ENCODE peak calls at places on chromosomes 6 and 20, in ten cellular contexts. S is fibroblast of mammary gland, P is neural crest cell, J is fibroblast of the aortic adventitia, Q is thoracic aorta, Z is ascending aorta, X is AG04450, U is astrocyte, B is body of pancreas, R is nephron progenitor cell. W is an unnamed sample.

GRCh38 chr20:9018346-9018745 is 50.5 kb upstream of the PLCB4 start:
- DNase-seq in S (no peak), P (no peak), J (no peak), Q (no peak), Z (no peak), X (no peak), U (no peak), B (no peak), R (no peak), W (no peak)

GRCh38 chr6:157994126-157994795 is 12.6 kb downstream of the SYNJ2 start:
- DNase-seq in S (no peak), P (no peak), J (no peak), Q (no peak), Z (no peak), X (no peak), U (no peak), B (no peak), R (no peak), W (no peak)

GRCh38 chr6:134288538-134289203 is 29.2 kb downstream of the SGK1 start:
- DNase-seq in S (peak; percentile 94), P (no peak), J (peak; percentile 89), Q (no peak), Z (no peak), X (peak; percentile 69), U (peak; percentile 92), B (no peak), R (no peak), W (peak; percentile 40)

GRCh38 chr20:48131581-48131980 is 346.3 kb upstream of the SULF2 start:
- DNase-seq in S (peak; percentile 31), P (no peak), J (peak; percentile 37), Q (no peak), Z (no peak), X (no peak), U (peak; percentile 90), B (no peak), R (no peak), W (peak; percentile 16)

GRCh38 chr6:14871196-14871595 is 374.7 kb upstream of the JARID2 start:
- DNase-seq in S (no peak), P (no peak), J (no peak), Q (no peak), Z (no peak), X (no peak), U (peak; percentile 36), B (no peak), R (no peak), W (no peak)

GRCh38 chr20:63896136-63896890 is 1.4 kb downstream of the DNAJC5 start:
- DNase-seq in S (peak; percentile 15), P (no peak), J (peak; percentile 21), Q (no peak), Z (no peak), X (no peak), U (peak; percentile 21), B (peak; percentile 83), R (peak; percentile 26), W (no peak)

GRCh38 chr6:149052350-149053106 is 265.0 kb upstream of the TAB2 start:
- DNase-seq in S (no peak), P (no peak), J (no peak), Q (no peak), Z (no peak), X (no peak), U (no peak), B (no peak), R (no peak), W (no peak)

GRCh38 chr6:11043552-11043960 is 549 bp downstream of the ELOVL2 start:
- DNase-seq in S (no peak), P (peak; percentile 36), J (no peak), Q (no peak), Z (no peak), X (no peak), U (no peak), B (no peak), R (peak; percentile 52), W (no peak)

GRCh38 chr6:93423542-93423941 is 4.2 kb upstream of the EPHA7 start:
- DNase-seq in S (peak; percentile 44), P (peak; percentile 69), J (peak; percentile 27), Q (no peak), Z (no peak), X (no peak), U (peak; percentile 18), B (no peak), R (peak; percentile 76), W (no peak)

DNA sequence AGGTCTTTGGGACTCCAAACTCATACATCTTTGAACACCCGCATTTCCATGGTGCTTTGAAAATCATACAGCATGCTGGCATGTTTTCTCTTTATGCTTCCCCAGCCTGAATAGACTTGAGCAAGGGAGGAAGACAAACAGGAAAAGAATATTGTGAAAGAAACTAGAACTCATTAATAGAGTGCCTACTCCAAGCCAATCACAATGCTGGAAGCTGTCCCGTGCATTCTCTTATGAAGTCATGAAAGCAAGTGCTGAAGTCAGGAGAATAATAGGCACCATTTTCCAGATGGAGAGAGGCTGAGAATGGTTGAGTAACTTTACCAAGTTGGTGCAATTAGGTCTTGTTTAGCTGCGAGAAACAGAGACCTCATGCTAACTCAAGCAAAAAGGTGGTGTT is 102.5 kb upstream of the PTPRT start:
- DNase-seq in S (no peak), P (no peak), J (no peak), Q (no peak), Z (no peak), X (no peak), U (no peak), B (no peak), R (no peak), W (no peak)
- TF ChIP-seq CTCF in S (no peak), P (no peak), J (no peak), Q (no peak), Z (no peak), X (no peak), U (no peak), B (no peak), R (no peak), W (no peak)

DNA sequence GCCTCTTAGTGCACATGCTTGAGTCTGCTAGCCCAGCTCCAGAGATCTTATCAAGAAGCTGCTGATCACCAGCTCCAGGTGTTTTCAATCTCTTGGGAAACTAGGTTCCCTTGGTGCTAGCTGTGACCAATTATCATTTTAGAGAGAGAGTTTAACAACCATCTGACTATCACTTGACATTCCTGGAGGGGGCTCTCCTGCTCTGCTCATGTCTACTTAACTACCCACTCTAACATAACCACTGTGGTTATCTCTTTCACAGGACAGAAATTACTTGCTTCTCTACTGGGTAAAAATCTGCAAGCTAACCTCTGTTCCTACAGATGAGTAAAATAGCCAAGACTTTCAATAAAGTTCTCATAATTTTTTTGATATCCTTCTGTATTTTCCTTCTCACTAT is 823.4 kb upstream of the GJE1 start:
- DNase-seq in S (peak; percentile 44), P (no peak), J (peak; percentile 8), Q (no peak), Z (no peak), X (no peak), U (no peak), B (no peak), R (no peak), W (no peak)
- TF ChIP-seq CTCF in S (peak; percentile 5), P (no peak), J (no peak), Q (no peak), Z (no peak), X (no peak), U (no peak), B (no peak), R (no peak), W (no peak)

GRCh38 chr6:125268765-125269164 is 33.0 kb downstream of the HDDC2 start:
- DNase-seq in S (no peak), P (no peak), J (no peak), Q (no peak), Z (no peak), X (no peak), U (no peak), B (no peak), R (no peak), W (no peak)

GRCh38 chr6:125271486-125272159 is 30.1 kb downstream of the HDDC2 start:
- DNase-seq in S (peak; percentile 79), P (no peak), J (peak; percentile 16), Q (no peak), Z (no peak), X (no peak), U (no peak), B (no peak), R (no peak), W (no peak)

GRCh38 chr6:125267806-125268523 is 33.8 kb downstream of the HDDC2 start:
- DNase-seq in S (no peak), P (no peak), J (peak; percentile 16), Q (no peak), Z (no peak), X (no peak), U (no peak), B (peak; percentile 32), R (no peak), W (no peak)

GRCh38 chr6:125270380-125270779 is 31.4 kb downstream of the HDDC2 start:
- DNase-seq in S (no peak), P (no peak), J (no peak), Q (no peak), Z (no peak), X (no peak), U (no peak), B (no peak), R (no peak), W (no peak)

DNA sequence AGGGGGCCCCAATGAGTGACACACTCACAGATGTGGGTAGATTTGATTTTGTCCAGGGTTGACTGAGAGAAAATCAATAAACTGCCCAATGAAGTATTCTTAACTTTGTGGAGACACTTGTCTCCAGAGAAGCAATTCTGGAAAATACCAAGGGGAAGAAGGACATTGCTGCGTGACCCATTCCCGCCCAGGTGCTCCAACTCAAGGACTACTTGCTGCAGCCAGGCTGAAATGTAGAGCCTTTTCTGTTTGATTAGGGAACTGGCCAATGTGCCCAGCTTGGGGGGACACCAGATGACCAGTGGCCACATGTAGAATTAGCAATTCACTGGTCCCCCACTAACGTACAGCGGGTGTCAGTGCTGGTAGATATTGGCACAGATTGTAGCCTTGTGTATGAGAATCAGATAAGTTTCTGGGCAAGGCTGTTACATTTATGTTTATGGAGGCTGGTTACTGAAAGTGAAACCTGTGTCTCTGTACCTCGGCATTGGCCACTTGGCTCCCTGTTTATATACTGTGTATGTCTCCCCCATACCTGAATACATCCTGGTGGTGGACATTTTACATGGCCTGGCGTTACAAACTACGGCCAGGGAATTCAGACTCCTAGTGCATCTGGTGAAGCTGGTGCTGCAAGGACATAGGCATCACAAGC is 32.3 kb downstream of the HDDC2 start:
- DNase-seq in S (no peak), P (no peak), J (no peak), Q (no peak), Z (no peak), X (no peak), U (no peak), B (no peak), R (no peak), W (no peak)
- TF ChIP-seq CTCF in S (no peak), P (no peak), J (no peak), Q (no peak), Z (no peak), X (no peak), U (no peak), B (no peak), R (no peak), W (no peak)

GRCh38 chr6:39362487-39362865 is 40.0 kb upstream of the KCNK16 start:
- DNase-seq in S (no peak), P (no peak), J (no peak), Q (no peak), Z (no peak), X (no peak), U (no peak), B (no peak), R (no peak), W (no peak)
- TF ChIP-seq CTCF in S (no peak), P (no peak), J (no peak), Q (no peak), Z (no peak), X (no peak), U (peak; percentile 8), B (no peak), R (no peak), W (peak; percentile 16)